ENCODE peak calls at places on chromosomes 5 and 9, in ten cellular contexts. E is NCI-H1092 treated with DMSO at 0.1 percent for 48 hours; K is pulmonary artery endothelial cell; S is activated effector memory CD4-positive, alpha-beta T cell treated with Interleukin-2 at 50 U/mL for 16 hours; V is Kasumi-1; N is stimulated activated CD8-positive, alpha-beta memory T cell treated with anti-CD3 and anti-CD28 coated beads, Interleukin-7, amount 100 ng/mL, for 1 hour; W is ecto neural progenitor cell; Z is stimulated activated naive B cell treated with anti-CD40 and anti-IgM and Interleukin-4, amounts not matched to agents 10 μg/mL and 1 μg/mL and 100 μg/mL, for 72 hours; Y is OCI-M1; M is GM20000. H is an unnamed sample.

GRCh38 chr5:164617290-164617689 is 1111.9 kb downstream of the MAT2B start:
- DNase-seq in E (no peak), K (no peak), S (no peak), V (no peak), N (no peak), W (no peak), Z (no peak), Y (no peak), M (no peak), H (no peak)

GRCh38 chr5:157571357-157571827 is 4.2 kb downstream of the ADAM19 start:
- DNase-seq in E (no peak), K (no peak), S (peak), V (peak), N (no peak), W (no peak), Z (peak), Y (peak), M (peak), H (no peak)

GRCh38 chr5:10647640-10648039 is 83.8 kb downstream of the ANKRD33B start:
- DNase-seq in E (no peak), K (no peak), S (no peak), V (no peak), N (no peak), W (no peak), Z (no peak), Y (no peak), M (no peak), H (no peak)

GRCh38 chr5:55547792-55548191 is 13.0 kb upstream of the PLPP1 start:
- DNase-seq in E (no peak), K (no peak), S (no peak), V (no peak), N (no peak), W (no peak), Z (no peak), Y (no peak), M (no peak), H (no peak)

GRCh38 chr5:75611324-75612210 is at the start of gene ANKDD1B:
- DNase-seq in E (no peak), K (no peak), S (no peak), V (peak), N (no peak), W (peak), Z (peak), Y (no peak), M (peak), H (peak)

GRCh38 chr9:114289106-114289505 is 33.8 kb upstream of the ORM1 start:
- DNase-seq in E (no peak), K (no peak), S (no peak), V (no peak), N (no peak), W (peak), Z (no peak), Y (no peak), M (no peak), H (no peak)

GRCh38 chr5:167295686-167296015 is 995.8 kb upstream of the WWC1 start:
- DNase-seq in E (no peak), K (no peak), S (no peak), V (no peak), N (no peak), W (no peak), Z (no peak), Y (no peak), M (no peak), H (no peak)

GRCh38 chr5:79011219-79011836 is 26.2 kb upstream of the ARSB start:
- DNase-seq in E (no peak), K (no peak), S (no peak), V (peak), N (no peak), W (no peak), Z (no peak), Y (no peak), M (no peak), H (no peak)

GRCh38 chr5:77774981-77775772 is 962 bp downstream of the TBCA start:
- DNase-seq in E (no peak), K (no peak), S (no peak), V (peak), N (no peak), W (no peak), Z (peak), Y (peak), M (no peak), H (no peak)

GRCh38 chr5:172833372-172833690 is 720 bp upstream of the ERGIC1 start:
- DNase-seq in E (no peak), K (no peak), S (no peak), V (no peak), N (no peak), W (no peak), Z (no peak), Y (no peak), M (no peak), H (no peak)

GRCh38 chr5:133992429-133993151 is 12.2 kb downstream of the VDAC1 start:
- DNase-seq in E (no peak), K (no peak), S (no peak), V (no peak), N (no peak), W (no peak), Z (no peak), Y (no peak), M (no peak), H (peak)